ENCODE peak calls at places on chromosomes 3 and 15, in ten cellular contexts. U, B, F, O, N, P, M, K, Z and W are unnamed samples.

GRCh38 chr3:162540421-162540820 is 1043.8 kb downstream of the OTOL1 start:
- DNase-seq in N (no peak), K (no peak), M (no peak), F (no peak), P (no peak), Z (no peak), B (no peak), U (no peak), O (no peak), W (no peak)

GRCh38 chr3:136008732-136009456 is 43.4 kb downstream of the PPP2R3A start:
- DNase-seq in B (no peak), K (no peak), O (no peak), U (no peak), P (no peak), M (no peak), Z (no peak), F (no peak), N (no peak), W (no peak)

GRCh38 chr3:193874997-193875593 is 260.9 kb upstream of the HES1 start:
- DNase-seq in M (no peak), P (no peak), U (no peak), K (no peak), Z (no peak), B (no peak), F (no peak), N (no peak), O (no peak), W (no peak)

GRCh38 chr3:190227064-190227463 is 95.2 kb downstream of the CLDN1 start:
- DNase-seq in P (no peak), M (no peak), Z (no peak), U (no peak), O (no peak), K (no peak), F (no peak), B (no peak), N (no peak), W (no peak)

GRCh38 chr15:60000113-60000823 is 3.8 kb upstream of the FOXB1 start:
- DNase-seq in P (no peak), B (no peak), O (no peak), Z (no peak), F (no peak), M (no peak), U (no peak), K (no peak), N (no peak), W (peak)

GRCh38 chr3:114242947-114243346 is 5.6 kb upstream of the ZNF80 start:
- DNase-seq in B (no peak), K (no peak), M (no peak), O (no peak), N (no peak), U (no peak), P (no peak), F (no peak), Z (no peak), W (no peak)

GRCh38 chr3:14962762-14963161 is 15.4 kb downstream of the NR2C2 start:
- DNase-seq in K (no peak), P (no peak), U (no peak), Z (no peak), F (no peak), M (no peak), B (no peak), N (no peak), O (no peak), W (no peak)

GRCh38 chr3:196486263-196486662 is 17.3 kb downstream of the RNF168 start:
- DNase-seq in F (no peak), M (no peak), K (no peak), U (no peak), Z (no peak), O (no peak), P (no peak), B (no peak), N (no peak), W (no peak)

GRCh38 chr3:180420016-180420415 is 181.9 kb upstream of the TTC14 start:
- DNase-seq in Z (no peak), U (no peak), F (no peak), K (no peak), N (no peak), M (no peak), P (no peak), B (no peak), O (no peak), W (no peak)

GRCh38 chr3:22587446-22587845 is 615.7 kb upstream of the UBE2E2 start:
- DNase-seq in O (no peak), Z (no peak), B (no peak), K (no peak), M (no peak), U (no peak), N (no peak), P (no peak), F (no peak), W (no peak)

GRCh38 chr3:60588806-60589205 is 662.4 kb downstream of the FHIT start:
- DNase-seq in N (no peak), F (no peak), B (peak), O (no peak), M (no peak), U (peak), Z (no peak), K (no peak), P (no peak), W (no peak)

GRCh38 chr15:73802336-73803105 is 49.4 kb upstream of the INSYN1 start:
- DNase-seq in O (no peak), N (peak), M (no peak), Z (no peak), K (no peak), U (no peak), B (no peak), F (peak), P (peak), W (no peak)

GRCh38 chr3:123834631-123835030 is 49.5 kb downstream of the MYLK start:
- DNase-seq in F (no peak), O (no peak), Z (no peak), P (no peak), U (no peak), N (no peak), M (no peak), K (no peak), B (no peak), W (no peak)

GRCh38 chr3:43180027-43180426 is 74.1 kb upstream of the POMGNT2 start:
- DNase-seq in B (no peak), M (peak), Z (peak), P (no peak), O (peak), N (no peak), U (no peak), K (no peak), F (peak), W (no peak)

GRCh38 chr15:56767315-56767714 is 34.0 kb upstream of the ZNF280D start:
- DNase-seq in U (no peak), M (no peak), N (no peak), P (no peak), B (no peak), K (no peak), Z (no peak), O (no peak), F (no peak), W (no peak)

GRCh38 chr3:66692108-66692750 is 191.4 kb upstream of the LRIG1 start:
- DNase-seq in N (no peak), P (no peak), K (no peak), O (no peak), M (peak), F (no peak), B (no peak), Z (peak), U (no peak), W (no peak)

GRCh38 chr15:94070341-94071275 is 160.8 kb upstream of the MCTP2 start:
- DNase-seq in B (no peak), O (no peak), N (peak), Z (no peak), U (peak), P (peak), M (peak), F (no peak), K (no peak), W (no peak)

GRCh38 chr3:127136706-127137105 is 56.2 kb upstream of the PRR23E start:
- DNase-seq in Z (no peak), P (peak), K (no peak), U (no peak), B (no peak), M (no peak), N (no peak), O (no peak), F (no peak), W (no peak)

GRCh38 chr3:140859592-140860336 is 81.9 kb upstream of the SLC25A36 start:
- DNase-seq in N (no peak), U (no peak), P (no peak), O (no peak), F (no peak), M (no peak), B (no peak), Z (no peak), K (no peak), W (no peak)

GRCh38 chr3:30299674-30300423 is 306.6 kb upstream of the TGFBR2 start:
- DNase-seq in M (no peak), O (no peak), P (no peak), Z (peak), U (no peak), F (no peak), B (no peak), K (no peak), N (no peak), W (no peak)

GRCh38 chr3:131608741-131609140 is 106.0 kb upstream of the MRPL3 start:
- DNase-seq in Z (no peak), B (no peak), P (no peak), U (no peak), K (no peak), O (no peak), F (no peak), N (no peak), M (no peak), W (no peak)

GRCh38 chr15:39358441-39359041 is 222.3 kb upstream of the THBS1 start:
- DNase-seq in P (peak), K (peak), U (no peak), M (peak), F (peak), B (no peak), O (peak), Z (peak), N (peak), W (no peak)

GRCh38 chr15:77029166-77030041 is 34.5 kb downstream of the PSTPIP1 start:
- DNase-seq in F (peak), U (no peak), B (no peak), O (peak), K (no peak), P (peak), Z (no peak), M (peak), N (no peak), W (peak)

GRCh38 chr15:68553994-68554715 is 24.6 kb upstream of the CORO2B start:
- DNase-seq in U (peak), N (peak), O (peak), P (no peak), K (peak), B (peak), M (peak), F (peak), Z (peak), W (peak)

GRCh38 chr3:78823859-78824258 is 943.9 kb downstream of the ROBO1 start:
- DNase-seq in B (no peak), F (no peak), M (no peak), N (no peak), K (no peak), Z (peak), U (peak), P (no peak), O (no peak), W (no peak)

GRCh38 chr15:39834256-39834655 is 51.6 kb upstream of the FSIP1 start:
- DNase-seq in B (no peak), Z (no peak), K (no peak), O (no peak), F (no peak), U (no peak), N (no peak), P (no peak), M (no peak), W (no peak)

GRCh38 chr3:123595396-123595795 is 10.5 kb upstream of the HACD2 start:
- DNase-seq in N (no peak), Z (no peak), U (no peak), F (no peak), P (no peak), O (no peak), M (no peak), B (no peak), K (no peak), W (no peak)

GRCh38 chr3:168051579-168052183 is 44.0 kb downstream of the GOLIM4 start:
- DNase-seq in N (no peak), F (no peak), B (no peak), O (no peak), Z (no peak), K (no peak), P (no peak), U (no peak), M (no peak), W (no peak)

GRCh38 chr3:23654571-23654970 is 151.2 kb upstream of the UBE2E1 start:
- DNase-seq in O (no peak), N (no peak), P (no peak), Z (no peak), F (no peak), M (no peak), U (no peak), B (no peak), K (no peak), W (no peak)

GRCh38 chr3:132231633-132232032 is 85.6 kb upstream of the ACP3 start:
- DNase-seq in K (no peak), Z (no peak), N (no peak), U (peak), B (peak), O (no peak), M (no peak), P (no peak), F (no peak), W (no peak)

GRCh38 chr3:146269271-146269670 is 18.4 kb upstream of the PLSCR4 start:
- DNase-seq in K (no peak), Z (no peak), P (no peak), O (no peak), U (no peak), B (no peak), M (no peak), F (no peak), N (no peak), W (no peak)

GRCh38 chr3:14374444-14374883 is 27.9 kb upstream of the SLC6A6 start:
- DNase-seq in F (peak), Z (no peak), U (no peak), K (no peak), P (no peak), O (no peak), N (no peak), M (no peak), B (no peak), W (no peak)

GRCh38 chr15:100112636-100113305 is 229.0 kb downstream of the ADAMTS17 start:
- DNase-seq in Z (no peak), F (no peak), U (no peak), N (peak), O (no peak), P (no peak), K (no peak), B (no peak), M (no peak), W (peak)

GRCh38 chr15:47715402-47715801 is 1.9 kb upstream of the SEMA6D start:
- DNase-seq in K (no peak), P (no peak), U (no peak), B (no peak), O (no peak), Z (no peak), M (no peak), N (no peak), F (no peak), W (no peak)

GRCh38 chr3:191882289-191882688 is 421.3 kb downstream of the PYDC2 start:
- DNase-seq in M (no peak), F (no peak), N (no peak), Z (no peak), B (no peak), P (no peak), K (no peak), O (no peak), U (no peak), W (no peak)

GRCh38 chr15:34435658-34436057 is 1.9 kb downstream of the GOLGA8A start:
- DNase-seq in M (no peak), B (no peak), F (no peak), N (no peak), K (no peak), O (no peak), Z (no peak), U (no peak), P (no peak), W (no peak)

GRCh38 chr15:34436126-34436955 is 1.3 kb downstream of the GOLGA8A start:
- DNase-seq in U (no peak), K (peak), O (no peak), F (no peak), M (no peak), N (no peak), Z (no peak), P (no peak), B (no peak), W (no peak)

GRCh38 chr15:34439878-34440277 is 2.3 kb upstream of the GOLGA8A start:
- DNase-seq in B (no peak), Z (no peak), O (no peak), U (no peak), N (no peak), M (no peak), K (no peak), F (no peak), P (no peak), W (no peak)

GRCh38 chr15:34436956-34437442 is 609 bp downstream of the GOLGA8A start:
- DNase-seq in Z (peak), B (no peak), F (peak), U (no peak), K (peak), N (no peak), P (no peak), M (peak), O (no peak), W (peak)

GRCh38 chr15:34437687-34438086 is at the start of gene GOLGA8A:
- DNase-seq in N (peak), F (peak), Z (peak), M (peak), K (peak), P (no peak), B (peak), U (no peak), O (peak), W (no peak)
- H3K27ac ChIP-seq in N (peak), F (peak), Z (no peak), M (peak), K (peak), P (peak), B (peak), U (peak), O (no peak), W (no peak)

DNA sequence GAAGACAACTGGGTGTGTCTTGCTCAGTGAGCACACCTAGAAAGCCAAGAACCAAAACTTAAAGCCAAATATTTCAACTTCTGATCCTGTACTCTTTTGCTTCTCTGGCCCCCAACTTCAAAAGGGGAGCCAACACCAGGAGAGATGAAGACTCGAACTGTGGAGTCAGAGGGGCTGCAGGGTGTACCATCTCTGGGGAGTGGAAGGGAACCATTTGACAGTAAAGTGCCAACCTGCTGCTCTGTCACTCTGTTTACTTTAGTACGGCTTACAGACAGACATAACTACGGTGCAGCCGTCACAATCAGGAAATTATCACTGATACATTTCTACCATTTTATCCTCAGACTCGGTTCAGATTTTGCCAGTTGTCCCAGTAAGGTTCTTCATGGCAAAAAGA is 1.6 kb downstream of the FBXO22 start:
- DNase-seq in P (no peak), M (no peak), K (no peak), U (no peak), B (no peak), F (no peak), O (no peak), Z (no peak), N (no peak), W (no peak)
- TF ChIP-seq POLR2A in P (no peak), M (no peak), K (no peak), U (no peak), B (no peak), F (no peak), O (no peak), Z (no peak), N (no peak), W (no peak)

GRCh38 chr15:98556321-98556720 is 92.0 kb upstream of the IGF1R start:
- DNase-seq in O (no peak), P (no peak), K (no peak), M (no peak), Z (no peak), F (no peak), B (no peak), U (no peak), N (no peak), W (no peak)
- H3K27ac ChIP-seq in O (no peak), P (no peak), K (no peak), M (no peak), Z (no peak), F (no peak), B (no peak), U (no peak), N (no peak), W (no peak)

GRCh38 chr15:63504247-63504978 is at the start of gene USP3:
- DNase-seq in P (peak), F (peak), M (peak), K (peak), O (peak), N (peak), B (peak), Z (peak), U (peak), W (peak)
- TF ChIP-seq POLR2A in P (peak), F (peak), M (peak), K (peak), O (peak), N (peak), B (peak), Z (peak), U (peak), W (peak)

DNA sequence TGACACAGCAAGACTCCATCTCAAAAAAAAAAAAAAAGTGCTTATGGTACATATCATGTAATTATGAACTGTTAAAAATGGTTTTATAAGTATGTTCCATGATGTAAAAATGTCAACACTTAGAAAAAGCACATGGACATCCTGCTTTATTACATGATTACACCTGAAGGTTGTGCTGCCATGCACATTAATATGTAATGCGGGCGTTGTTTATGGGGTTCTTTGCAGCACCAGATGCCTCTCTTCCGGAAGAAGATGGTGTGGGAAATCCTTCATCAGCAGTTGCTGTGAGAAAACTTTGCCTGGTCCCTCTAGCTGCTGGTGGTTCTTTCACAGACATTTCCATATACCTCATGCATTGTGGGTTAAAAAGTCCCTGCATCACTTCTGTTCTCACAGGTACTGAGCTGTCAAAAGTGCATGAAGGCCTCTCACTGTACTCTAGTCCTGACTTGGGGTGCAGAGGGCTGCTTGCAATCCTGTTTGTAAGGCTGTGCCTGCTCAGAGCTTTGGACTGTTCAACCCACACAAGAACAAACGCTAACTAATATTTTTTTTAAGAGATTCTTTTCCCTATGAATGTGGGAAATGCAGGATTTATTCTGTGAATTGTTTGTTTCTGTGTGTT is 43.6 kb downstream of the SENP2 start:
- DNase-seq in B (no peak), P (no peak), M (no peak), U (no peak), K (no peak), Z (no peak), N (no peak), O (no peak), F (no peak), W (no peak)
- H3K27ac ChIP-seq in B (no peak), P (peak), M (peak), U (no peak), K (peak), Z (no peak), N (peak), O (no peak), F (no peak), W (no peak)

DNA sequence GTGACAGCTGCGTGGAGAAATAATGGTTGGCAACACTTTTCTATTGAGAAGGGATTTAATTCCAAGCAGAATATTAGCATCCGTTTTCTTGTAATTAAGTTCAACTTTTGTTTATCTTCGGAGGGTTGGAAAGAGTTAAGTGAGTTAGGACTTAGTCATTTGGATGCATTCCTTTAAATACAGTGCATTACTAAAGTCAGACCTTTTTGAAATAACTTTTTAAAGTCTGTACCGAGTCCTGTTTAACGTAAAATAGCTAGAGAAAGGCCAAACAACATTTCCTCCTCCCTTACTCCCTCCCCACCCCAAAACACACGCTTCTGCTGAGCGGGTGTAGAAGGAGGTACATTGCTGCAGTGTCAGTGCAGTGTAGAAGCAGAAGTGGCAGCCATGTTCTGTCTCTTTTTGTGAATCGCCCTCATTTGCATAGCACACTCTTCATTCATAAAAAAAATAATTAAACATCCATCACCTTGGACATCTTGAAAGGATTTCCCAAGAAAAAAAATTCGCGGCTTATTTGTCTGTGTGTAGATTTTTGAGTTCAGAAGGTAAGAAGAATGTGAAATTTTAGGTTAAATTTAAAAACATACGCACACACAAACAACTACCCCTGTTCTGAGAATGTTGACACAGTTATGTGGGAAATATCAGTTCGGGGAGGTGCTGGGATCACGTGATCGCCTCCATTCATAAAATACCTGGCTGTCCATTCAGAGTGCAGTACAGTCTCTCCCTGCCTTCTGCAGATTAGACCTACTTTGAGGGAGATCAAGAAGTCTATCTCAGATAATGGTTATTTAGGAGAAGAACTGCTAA is 1.6 kb downstream of the SPRED1 start:
- DNase-seq in Z (peak), U (peak), P (peak), F (peak), M (peak), O (peak), K (peak), N (no peak), B (peak), W (peak)
- TF ChIP-seq POLR2A in Z (no peak), U (no peak), P (peak), F (no peak), M (no peak), O (no peak), K (no peak), N (no peak), B (no peak), W (peak)

GRCh38 chr3:35651888-35652287 is 12.6 kb downstream of the ARPP21 start:
- DNase-seq in O (no peak), U (peak), F (no peak), Z (no peak), N (no peak), B (no peak), K (no peak), M (no peak), P (no peak), W (no peak)
- H3K27ac ChIP-seq in O (no peak), U (peak), F (no peak), Z (no peak), N (no peak), B (no peak), K (no peak), M (no peak), P (no peak), W (no peak)